ENCODE peak calls at places on chromosomes 16 and 17, in six cellular contexts. Z, S, G, I, R and L are unnamed samples.
A peak's percentile ranks its signal among the peaks of the same experiment; 100 is the strongest.

GRCh38 chr17:66520986-66521385 is 218.6 kb downstream of the PRKCA start:
- DNase-seq in I (no peak), Z (no peak), S (no peak), G (no peak), R (no peak), L (no peak)

GRCh38 chr17:17235212-17236174 is 1.5 kb downstream of the FLCN start:
- DNase-seq in I (no peak), Z (no peak), S (no peak), R (peak; percentile 35), G (no peak), L (no peak)

GRCh38 chr16:56664506-56664905 is 3.4 kb downstream of the MT1G start:
- DNase-seq in I (no peak), G (no peak), R (no peak), Z (no peak), S (no peak), L (no peak)

GRCh38 chr17:34998205-34998604 is 17.9 kb downstream of the LIG3 start:
- DNase-seq in I (peak; percentile 77), R (peak; percentile 84), G (peak; percentile 51), Z (peak; percentile 0), S (peak; percentile 3), L (peak; percentile 80)

GRCh38 chr17:19978206-19978802 is 676 bp upstream of the AKAP10 start:
- DNase-seq in R (peak; percentile 68), G (no peak), Z (no peak), I (no peak), S (no peak), L (no peak)

GRCh38 chr16:11354733-11355574 is 9.7 kb downstream of the RMI2 start:
- DNase-seq in Z (no peak), I (peak; percentile 65), S (no peak), G (peak; percentile 69), R (no peak), L (peak; percentile 28)

GRCh38 chr17:65942592-65942991 is 249.3 kb downstream of the CEP112 start:
- DNase-seq in I (no peak), S (no peak), R (no peak), G (no peak), Z (no peak), L (no peak)

GRCh38 chr17:66952031-66952524 is 12.4 kb upstream of the CACNG4 start:
- DNase-seq in I (peak; percentile 77), S (no peak), R (no peak), G (peak; percentile 88), Z (no peak), L (peak; percentile 66)

GRCh38 chr17:44084131-44084538 is 13.6 kb downstream of the G6PC3 start:
- DNase-seq in Z (no peak), S (no peak), R (no peak), G (no peak), I (peak; percentile 54), L (no peak)

GRCh38 chr17:44909681-44910144 is 5.6 kb downstream of the GFAP start:
- DNase-seq in G (peak; percentile 20), R (no peak), Z (no peak), S (no peak), I (no peak), L (no peak)

GRCh38 chr17:32648450-32648849 is 161.7 kb downstream of the CDK5R1 start:
- DNase-seq in R (no peak), G (no peak), S (no peak), I (no peak), Z (no peak), L (no peak)

GRCh38 chr16:13136896-13137295 is 235.5 kb downstream of the SHISA9 start:
- DNase-seq in S (no peak), G (no peak), I (no peak), R (no peak), Z (no peak), L (no peak)

GRCh38 chr16:67926181-67926742 is 5.4 kb downstream of the CTRL start:
- DNase-seq in I (no peak), G (no peak), R (peak; percentile 38), Z (peak; percentile 81), S (peak; percentile 90), L (no peak)

GRCh38 chr16:72946063-72946462 is 101.9 kb downstream of the ZFHX3 start:
- DNase-seq in S (no peak), R (no peak), G (no peak), I (no peak), Z (no peak), L (no peak)

GRCh38 chr16:65572156-65572555 is 450.3 kb upstream of the CDH11 start:
- DNase-seq in G (no peak), Z (no peak), S (no peak), I (no peak), R (no peak), L (no peak)

GRCh38 chr17:82794781-82795505 is 43.1 kb downstream of the TBCD start:
- DNase-seq in Z (no peak), G (no peak), R (no peak), I (no peak), S (no peak), L (no peak)

GRCh38 chr17:75864448-75864871 is 9.3 kb upstream of the WBP2 start:
- DNase-seq in I (peak; percentile 70), Z (no peak), S (no peak), R (no peak), G (peak; percentile 82), L (peak; percentile 75)

GRCh38 chr17:34581446-34582184 is 2.2 kb downstream of the TMEM132E start:
- DNase-seq in Z (no peak), S (no peak), R (peak; percentile 15), I (peak; percentile 61), G (no peak), L (no peak)

GRCh38 chr17:50665838-50666237 is 31.2 kb downstream of the ABCC3 start:
- DNase-seq in R (no peak), S (no peak), I (no peak), Z (no peak), G (no peak), L (no peak)

GRCh38 chr16:15658149-15658548 is 8.1 kb downstream of the NDE1 start:
- DNase-seq in I (no peak), S (no peak), R (no peak), G (no peak), Z (no peak), L (no peak)

GRCh38 chr17:15171433-15172047 is 93.6 kb downstream of the PMP22 start:
- DNase-seq in G (peak; percentile 55), Z (peak; percentile 8), R (peak; percentile 65), S (no peak), I (peak; percentile 80), L (peak; percentile 42)

GRCh38 chr17:64707077-64707591 is 45.0 kb upstream of the SMURF2 start:
- DNase-seq in Z (no peak), S (no peak), G (peak; percentile 99), I (peak; percentile 90), R (peak; percentile 48), L (peak; percentile 89)